ENCODE peak calls at places on chromosomes 5 and 9, in eight cellular contexts. One of them, this sample, is unnamed. For H3K36me3, the result is how much of the 10 kb centered on the place peaks cover.

GRCh38 chr5:149944666-149945065 is at the start of gene PDE6A:
- DNase-seq in keratinocyte: no peak
- DNase-seq in left ventricle myocardium inferior: no peak
- DNase-seq in fibroblast of lung: no peak
- DNase-seq in CD8-positive, alpha-beta T cell: no peak
- DNase-seq in PC-3: no peak
- DNase-seq in lung: no peak
- DNase-seq in breast epithelium: no peak
- DNase-seq in this sample: no peak

GRCh38 chr9:131758972-131759647 is 19.2 kb upstream of the RAPGEF1 start:
- DNase-seq in keratinocyte: no peak
- DNase-seq in left ventricle myocardium inferior: no peak
- DNase-seq in fibroblast of lung: peak
- DNase-seq in CD8-positive, alpha-beta T cell: no peak
- DNase-seq in PC-3: peak
- DNase-seq in lung: no peak
- DNase-seq in breast epithelium: no peak
- DNase-seq in this sample: no peak

GRCh38 chr9:91210318-91210717 is 151.4 kb downstream of the AUH start:
- DNase-seq in keratinocyte: no peak
- DNase-seq in left ventricle myocardium inferior: no peak
- DNase-seq in fibroblast of lung: no peak
- DNase-seq in CD8-positive, alpha-beta T cell: no peak
- DNase-seq in PC-3: no peak
- DNase-seq in lung: no peak
- DNase-seq in breast epithelium: no peak
- DNase-seq in this sample: no peak

GRCh38 chr9:95570150-95570549 is 53.4 kb upstream of the PTCH1 start:
- DNase-seq in keratinocyte: no peak
- DNase-seq in left ventricle myocardium inferior: no peak
- DNase-seq in fibroblast of lung: peak
- DNase-seq in CD8-positive, alpha-beta T cell: no peak
- DNase-seq in PC-3: no peak
- DNase-seq in lung: no peak
- DNase-seq in breast epithelium: no peak
- DNase-seq in this sample: no peak

GRCh38 chr5:119270121-119270565 is 85.7 kb upstream of the TNFAIP8 start:
- DNase-seq in keratinocyte: no peak
- DNase-seq in left ventricle myocardium inferior: no peak
- DNase-seq in fibroblast of lung: no peak
- DNase-seq in CD8-positive, alpha-beta T cell: no peak
- DNase-seq in PC-3: no peak
- DNase-seq in lung: no peak
- DNase-seq in breast epithelium: no peak
- DNase-seq in this sample: no peak

GRCh38 chr9:86818636-86819035 is 128.7 kb downstream of the GAS1 start:
- DNase-seq in keratinocyte: no peak
- DNase-seq in left ventricle myocardium inferior: no peak
- DNase-seq in fibroblast of lung: no peak
- DNase-seq in CD8-positive, alpha-beta T cell: no peak
- DNase-seq in PC-3: no peak
- DNase-seq in lung: no peak
- DNase-seq in breast epithelium: no peak
- DNase-seq in this sample: no peak

GRCh38 chr9:77495834-77496671 is 152.1 kb downstream of the GNA14 start:
- DNase-seq in keratinocyte: no peak
- DNase-seq in left ventricle myocardium inferior: no peak
- DNase-seq in fibroblast of lung: peak
- DNase-seq in CD8-positive, alpha-beta T cell: no peak
- DNase-seq in PC-3: peak
- DNase-seq in lung: no peak
- DNase-seq in breast epithelium: no peak
- DNase-seq in this sample: no peak

GRCh38 chr5:68086857-68087256 is 128.7 kb upstream of the PIK3R1 start:
- DNase-seq in keratinocyte: no peak
- DNase-seq in left ventricle myocardium inferior: peak
- DNase-seq in fibroblast of lung: peak
- DNase-seq in CD8-positive, alpha-beta T cell: no peak
- DNase-seq in PC-3: no peak
- DNase-seq in lung: no peak
- DNase-seq in breast epithelium: no peak
- DNase-seq in this sample: no peak

GRCh38 chr9:78187763-78188495 is 47.9 kb upstream of the CEP78 start:
- DNase-seq in keratinocyte: no peak
- DNase-seq in left ventricle myocardium inferior: peak
- DNase-seq in fibroblast of lung: peak
- DNase-seq in CD8-positive, alpha-beta T cell: no peak
- DNase-seq in PC-3: no peak
- DNase-seq in lung: peak
- DNase-seq in breast epithelium: no peak
- DNase-seq in this sample: no peak

GRCh38 chr9:132879443-132880310 is 979 bp downstream of the SPACA9 start:
- DNase-seq in keratinocyte: no peak
- DNase-seq in left ventricle myocardium inferior: no peak
- DNase-seq in fibroblast of lung: no peak
- DNase-seq in CD8-positive, alpha-beta T cell: no peak
- DNase-seq in PC-3: no peak
- DNase-seq in lung: no peak
- DNase-seq in breast epithelium: no peak
- DNase-seq in this sample: no peak

GRCh38 chr5:94310870-94311269 is 307.5 kb downstream of the KIAA0825 start:
- DNase-seq in keratinocyte: no peak
- DNase-seq in left ventricle myocardium inferior: no peak
- DNase-seq in fibroblast of lung: no peak
- DNase-seq in CD8-positive, alpha-beta T cell: no peak
- DNase-seq in PC-3: no peak
- DNase-seq in lung: no peak
- DNase-seq in breast epithelium: no peak
- DNase-seq in this sample: no peak

GRCh38 chr9:92463989-92464388 is 18.3 kb downstream of the ASPN start:
- DNase-seq in keratinocyte: no peak
- DNase-seq in left ventricle myocardium inferior: no peak
- DNase-seq in fibroblast of lung: peak
- DNase-seq in CD8-positive, alpha-beta T cell: no peak
- DNase-seq in PC-3: peak
- DNase-seq in lung: no peak
- DNase-seq in breast epithelium: no peak
- DNase-seq in this sample: peak

GRCh38 chr9:129889936-129890717 is 54.9 kb downstream of the USP20 start:
- DNase-seq in keratinocyte: no peak
- DNase-seq in left ventricle myocardium inferior: no peak
- DNase-seq in fibroblast of lung: no peak
- DNase-seq in CD8-positive, alpha-beta T cell: peak
- DNase-seq in PC-3: no peak
- DNase-seq in lung: no peak
- DNase-seq in breast epithelium: no peak
- DNase-seq in this sample: no peak

GRCh38 chr9:134706522-134706921 is 64.9 kb downstream of the COL5A1 start:
- DNase-seq in keratinocyte: no peak
- DNase-seq in left ventricle myocardium inferior: no peak
- DNase-seq in fibroblast of lung: no peak
- DNase-seq in CD8-positive, alpha-beta T cell: no peak
- DNase-seq in PC-3: no peak
- DNase-seq in lung: no peak
- DNase-seq in breast epithelium: no peak
- DNase-seq in this sample: no peak

GRCh38 chr5:178581621-178582020 is 8.6 kb downstream of the COL23A1 start:
- DNase-seq in keratinocyte: no peak
- DNase-seq in left ventricle myocardium inferior: no peak
- DNase-seq in fibroblast of lung: no peak
- DNase-seq in CD8-positive, alpha-beta T cell: no peak
- DNase-seq in PC-3: no peak
- DNase-seq in lung: no peak
- DNase-seq in breast epithelium: no peak
- DNase-seq in this sample: no peak

GRCh38 chr9:33164138-33164809 is 2.9 kb downstream of the B4GALT1 start:
- DNase-seq in keratinocyte: no peak
- DNase-seq in left ventricle myocardium inferior: no peak
- DNase-seq in fibroblast of lung: no peak
- DNase-seq in CD8-positive, alpha-beta T cell: no peak
- DNase-seq in PC-3: no peak
- DNase-seq in lung: no peak
- DNase-seq in breast epithelium: no peak
- DNase-seq in this sample: no peak

GRCh38 chr9:33162721-33163311 is 4.3 kb downstream of the B4GALT1 start:
- DNase-seq in keratinocyte: no peak
- DNase-seq in left ventricle myocardium inferior: peak
- DNase-seq in fibroblast of lung: peak
- DNase-seq in CD8-positive, alpha-beta T cell: no peak
- DNase-seq in PC-3: peak
- DNase-seq in lung: peak
- DNase-seq in breast epithelium: peak
- DNase-seq in this sample: no peak

GRCh38 chr9:33161589-33162132 is 5.5 kb downstream of the B4GALT1 start:
- DNase-seq in keratinocyte: no peak
- DNase-seq in left ventricle myocardium inferior: no peak
- DNase-seq in fibroblast of lung: no peak
- DNase-seq in CD8-positive, alpha-beta T cell: no peak
- DNase-seq in PC-3: peak
- DNase-seq in lung: peak
- DNase-seq in breast epithelium: peak
- DNase-seq in this sample: no peak

GRCh38 chr9:33165263-33166151 is 1.6 kb downstream of the B4GALT1 start:
- DNase-seq in keratinocyte: no peak
- DNase-seq in left ventricle myocardium inferior: no peak
- DNase-seq in fibroblast of lung: peak
- DNase-seq in CD8-positive, alpha-beta T cell: no peak
- DNase-seq in PC-3: peak
- DNase-seq in lung: peak
- DNase-seq in breast epithelium: peak
- DNase-seq in this sample: no peak

DNA sequence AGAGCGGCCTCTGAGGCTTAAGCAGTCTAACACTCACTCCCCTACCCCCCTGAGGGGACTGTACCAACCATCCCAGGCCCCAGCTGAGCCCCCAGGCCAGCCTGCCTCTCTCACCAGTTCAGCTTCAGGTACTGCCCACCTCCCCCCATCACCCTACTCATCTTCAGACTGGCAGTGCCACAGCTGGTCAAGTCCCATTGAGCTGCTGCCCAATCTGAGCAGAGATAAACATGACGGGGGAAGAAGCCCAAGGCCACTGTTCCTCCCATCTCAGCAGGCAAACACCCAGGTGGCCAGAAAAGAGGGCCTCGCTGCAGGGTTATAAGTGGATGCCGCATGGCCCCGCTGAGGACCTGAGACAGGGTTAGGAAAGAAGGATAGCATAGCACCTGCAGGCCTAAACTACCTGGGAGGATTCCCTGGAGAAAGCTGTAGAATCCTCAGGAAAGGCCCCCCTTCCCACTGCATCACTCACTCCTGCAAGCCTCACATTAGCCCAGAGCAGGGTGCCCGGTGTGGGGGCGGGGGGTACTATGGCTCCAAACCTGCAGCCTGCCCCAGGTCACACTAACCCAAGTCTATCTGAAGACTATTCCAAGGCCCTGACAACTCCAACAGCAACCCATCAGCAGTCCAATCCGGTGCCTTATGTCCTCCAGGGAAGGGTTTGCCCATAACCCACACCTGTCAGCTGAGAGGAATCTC is 3.6 kb downstream of the B4GALT1 start:
- DNase-seq in keratinocyte: no peak
- DNase-seq in left ventricle myocardium inferior: no peak
- DNase-seq in fibroblast of lung: no peak
- DNase-seq in CD8-positive, alpha-beta T cell: no peak
- DNase-seq in PC-3: no peak
- DNase-seq in lung: no peak
- DNase-seq in breast epithelium: no peak
- DNase-seq in this sample: no peak
- H3K4me3 ChIP-seq in keratinocyte: no peak
- H3K4me3 ChIP-seq in left ventricle myocardium inferior: peak
- H3K4me3 ChIP-seq in fibroblast of lung: no peak
- H3K4me3 ChIP-seq in CD8-positive, alpha-beta T cell: peak
- H3K4me3 ChIP-seq in PC-3: peak
- H3K4me3 ChIP-seq in lung: peak
- H3K4me3 ChIP-seq in breast epithelium: peak
- H3K4me3 ChIP-seq in this sample: no peak

GRCh38 chr9:34651876-34652602 is at the start of gene IL11RA:
- DNase-seq in keratinocyte: no peak
- DNase-seq in left ventricle myocardium inferior: peak
- DNase-seq in fibroblast of lung: peak
- DNase-seq in CD8-positive, alpha-beta T cell: no peak
- DNase-seq in PC-3: peak
- DNase-seq in lung: peak
- DNase-seq in breast epithelium: peak
- DNase-seq in this sample: no peak
- TF ChIP-seq CTCF in keratinocyte: no peak
- TF ChIP-seq CTCF in left ventricle myocardium inferior: peak
- TF ChIP-seq CTCF in fibroblast of lung: no peak
- TF ChIP-seq CTCF in CD8-positive, alpha-beta T cell: no peak
- TF ChIP-seq CTCF in PC-3: no peak
- TF ChIP-seq CTCF in lung: no peak
- TF ChIP-seq CTCF in breast epithelium: no peak
- TF ChIP-seq CTCF in this sample: no peak

GRCh38 chr9:122227576-122227903 is 1.2 kb downstream of the LHX6 start:
- DNase-seq in keratinocyte: no peak
- DNase-seq in left ventricle myocardium inferior: no peak
- DNase-seq in fibroblast of lung: no peak
- DNase-seq in CD8-positive, alpha-beta T cell: no peak
- DNase-seq in PC-3: peak
- DNase-seq in lung: no peak
- DNase-seq in breast epithelium: no peak
- DNase-seq in this sample: no peak

GRCh38 chr9:122228191-122228905 is 409 bp downstream of the LHX6 start:
- DNase-seq in keratinocyte: no peak
- DNase-seq in left ventricle myocardium inferior: no peak
- DNase-seq in fibroblast of lung: no peak
- DNase-seq in CD8-positive, alpha-beta T cell: no peak
- DNase-seq in PC-3: no peak
- DNase-seq in lung: no peak
- DNase-seq in breast epithelium: no peak
- DNase-seq in this sample: no peak

GRCh38 chr9:122226758-122227575 is 1.8 kb downstream of the LHX6 start:
- DNase-seq in keratinocyte: no peak
- DNase-seq in left ventricle myocardium inferior: no peak
- DNase-seq in fibroblast of lung: no peak
- DNase-seq in CD8-positive, alpha-beta T cell: no peak
- DNase-seq in PC-3: no peak
- DNase-seq in lung: no peak
- DNase-seq in breast epithelium: no peak
- DNase-seq in this sample: no peak

GRCh38 chr9:122226142-122226757 is 2.5 kb downstream of the LHX6 start:
- DNase-seq in keratinocyte: no peak
- DNase-seq in left ventricle myocardium inferior: no peak
- DNase-seq in fibroblast of lung: no peak
- DNase-seq in CD8-positive, alpha-beta T cell: no peak
- DNase-seq in PC-3: no peak
- DNase-seq in lung: no peak
- DNase-seq in breast epithelium: no peak
- DNase-seq in this sample: no peak

GRCh38 chr9:122228906-122229837 is at the start of gene LHX6:
- DNase-seq in keratinocyte: peak
- DNase-seq in left ventricle myocardium inferior: no peak
- DNase-seq in fibroblast of lung: peak
- DNase-seq in CD8-positive, alpha-beta T cell: no peak
- DNase-seq in PC-3: peak
- DNase-seq in lung: no peak
- DNase-seq in breast epithelium: no peak
- DNase-seq in this sample: no peak
- H3K36me3 ChIP-seq in keratinocyte: under half
- H3K36me3 ChIP-seq in left ventricle myocardium inferior: under half
- H3K36me3 ChIP-seq in fibroblast of lung: under half
- H3K36me3 ChIP-seq in CD8-positive, alpha-beta T cell: under half
- H3K36me3 ChIP-seq in PC-3: under half
- H3K36me3 ChIP-seq in lung: under half
- H3K36me3 ChIP-seq in breast epithelium: under half
- H3K36me3 ChIP-seq in this sample: under half

GRCh38 chr5:1103505-1104326 is 8.1 kb downstream of the SLC12A7 start:
- DNase-seq in keratinocyte: no peak
- DNase-seq in left ventricle myocardium inferior: peak
- DNase-seq in fibroblast of lung: no peak
- DNase-seq in CD8-positive, alpha-beta T cell: no peak
- DNase-seq in PC-3: no peak
- DNase-seq in lung: peak
- DNase-seq in breast epithelium: peak
- DNase-seq in this sample: no peak
- H3K4me3 ChIP-seq in keratinocyte: no peak
- H3K4me3 ChIP-seq in left ventricle myocardium inferior: peak
- H3K4me3 ChIP-seq in fibroblast of lung: no peak
- H3K4me3 ChIP-seq in CD8-positive, alpha-beta T cell: peak
- H3K4me3 ChIP-seq in PC-3: no peak
- H3K4me3 ChIP-seq in lung: no peak
- H3K4me3 ChIP-seq in breast epithelium: peak
- H3K4me3 ChIP-seq in this sample: no peak